ENCODE peak calls at places on chromosomes 2 and 18, in seven cellular contexts. K is AG10803; S is DMS79; P is stimulated activated naive CD8-positive, alpha-beta T cell treated with anti-CD3 and anti-CD28 coated beads, Interleukin-15, Interleukin-2, amounts not matched to agents 100 U/mL and 50 U/mL, for 24 hours; M is cardiac muscle cell; G is HT-29; F is RWPE1. V is an unnamed sample.

GRCh38 chr2:30230479-30230854 is 867 bp upstream of the LBH start:
- DNase-seq in F (no peak), M (peak), S (no peak), K (no peak), P (peak), G (no peak), V (no peak)

GRCh38 chr2:19864369-19864768 is 37.4 kb downstream of the TTC32 start:
- DNase-seq in K (no peak), S (no peak), G (no peak), F (no peak), P (no peak), M (no peak), V (no peak)

GRCh38 chr2:181850914-181851560 is 40.5 kb upstream of the ITPRID2 start:
- DNase-seq in S (no peak), K (no peak), G (no peak), M (no peak), P (no peak), F (no peak), V (no peak)

GRCh38 chr2:160984426-160985077 is 175.7 kb upstream of the TANK start:
- DNase-seq in K (peak), F (no peak), P (no peak), S (no peak), G (no peak), M (peak), V (no peak)

GRCh38 chr2:233049194-233049761 is 10.9 kb upstream of the INPP5D start:
- DNase-seq in K (no peak), M (no peak), P (no peak), S (no peak), F (peak), G (no peak), V (no peak)

GRCh38 chr18:46174317-46175039 is 70.3 kb downstream of the HAUS1 start:
- DNase-seq in K (peak), M (peak), G (peak), S (no peak), P (peak), F (peak), V (peak)

GRCh38 chr2:238158807-238159539 is at the start of gene ERFE:
- DNase-seq in S (no peak), M (peak), K (no peak), G (peak), F (peak), P (peak), V (peak)

GRCh38 chr2:9648821-9649220 is 18.0 kb upstream of the YWHAQ start:
- DNase-seq in S (no peak), G (no peak), K (no peak), M (no peak), P (no peak), F (no peak), V (no peak)

GRCh38 chr18:63290456-63291200 is 28.9 kb downstream of the BCL2 start:
- DNase-seq in M (peak), K (no peak), F (no peak), G (no peak), P (no peak), S (no peak), V (no peak)

GRCh38 chr2:61356958-61357350 is 113.9 kb downstream of the USP34 start:
- DNase-seq in G (no peak), P (no peak), F (no peak), K (peak), S (no peak), M (no peak), V (no peak)

GRCh38 chr2:62199392-62200125 is 3.6 kb downstream of the B3GNT2 start:
- DNase-seq in F (no peak), M (no peak), S (no peak), K (peak), P (no peak), G (no peak), V (no peak)

GRCh38 chr2:138395565-138396306 is 105.8 kb upstream of the SPOPL start:
- DNase-seq in S (no peak), M (no peak), F (peak), P (no peak), G (no peak), K (peak), V (no peak)

GRCh38 chr2:223725494-223725893 is 111.9 kb downstream of the AP1S3 start:
- DNase-seq in K (peak), S (no peak), M (peak), P (no peak), F (peak), G (peak), V (no peak)

GRCh38 chr18:2547477-2548087 is 23.7 kb downstream of the METTL4 start:
- DNase-seq in F (peak), M (peak), S (no peak), K (peak), G (peak), P (no peak), V (peak)

GRCh38 chr18:1292167-1292566 is 387.5 kb downstream of the ADCYAP1 start:
- DNase-seq in K (no peak), P (no peak), M (no peak), G (peak), F (no peak), S (no peak), V (no peak)

GRCh38 chr2:104028066-104028465 is 825.8 kb upstream of the POU3F3 start:
- DNase-seq in P (no peak), S (no peak), M (no peak), G (no peak), K (no peak), F (no peak), V (no peak)

GRCh38 chr2:120849278-120849677 is 113.6 kb downstream of the GLI2 start:
- DNase-seq in S (no peak), M (no peak), F (no peak), K (no peak), G (no peak), P (no peak), V (no peak)

GRCh38 chr2:233326500-233326899 is 18.9 kb downstream of the SAG start:
- DNase-seq in F (no peak), P (no peak), G (no peak), K (no peak), S (no peak), M (no peak), V (no peak)

GRCh38 chr2:72887032-72887835 is at the start of gene SPR:
- DNase-seq in M (peak), G (peak), P (peak), S (peak), F (peak), K (peak), V (peak)

GRCh38 chr2:127106457-127106997 is 427 bp downstream of the BIN1 start:
- DNase-seq in F (no peak), S (no peak), K (no peak), P (peak), G (no peak), M (no peak), V (peak)

GRCh38 chr2:24329700-24330099 is 30.6 kb downstream of the ITSN2 start:
- DNase-seq in G (no peak), K (no peak), M (no peak), P (no peak), F (no peak), S (no peak), V (peak)

GRCh38 chr2:145159676-145160075 is 639.8 kb upstream of the ZEB2 start:
- DNase-seq in S (no peak), M (no peak), K (no peak), F (no peak), G (no peak), P (no peak), V (no peak)

GRCh38 chr2:233115761-233116160 is 55.6 kb downstream of the INPP5D start:
- DNase-seq in M (peak), G (no peak), F (no peak), K (no peak), S (no peak), P (no peak), V (peak)

GRCh38 chr2:190994148-190994547 is 19.8 kb downstream of the STAT1 start:
- DNase-seq in G (no peak), M (no peak), S (no peak), F (no peak), P (no peak), K (no peak), V (no peak)

GRCh38 chr18:62634991-62635630 is 80.2 kb upstream of the PHLPP1 start:
- DNase-seq in G (peak), F (peak), M (no peak), S (no peak), K (no peak), P (no peak), V (no peak)

GRCh38 chr2:30862054-30862651 is 54.9 kb upstream of the CAPN13 start:
- DNase-seq in S (no peak), K (peak), F (peak), G (peak), P (peak), M (peak), V (peak)

GRCh38 chr2:46812381-46813024 is 103.1 kb downstream of the MCFD2 start:
- DNase-seq in F (no peak), G (peak), P (no peak), K (peak), M (no peak), S (no peak), V (no peak)

GRCh38 chr2:112803691-112804521 is 19.6 kb upstream of the IL1A start:
- DNase-seq in S (no peak), F (peak), M (no peak), G (peak), K (peak), P (no peak), V (no peak)

GRCh38 chr2:235048549-235048948 is 96.7 kb downstream of the SH3BP4 start:
- DNase-seq in M (no peak), G (no peak), S (no peak), F (no peak), K (no peak), P (no peak), V (no peak)

GRCh38 chr2:88880441-88880953 is 189.0 kb downstream of the RPIA start:
- DNase-seq in G (peak), S (no peak), M (peak), P (peak), K (peak), F (peak), V (no peak)

GRCh38 chr2:188569441-188569840 is 277.8 kb downstream of the GULP1 start:
- DNase-seq in K (peak), G (no peak), M (no peak), S (no peak), P (no peak), F (no peak), V (no peak)

GRCh38 chr18:11246466-11246865 is 97.1 kb upstream of the PIEZO2 start:
- DNase-seq in F (no peak), S (no peak), G (no peak), K (peak), M (no peak), P (no peak), V (no peak)

GRCh38 chr18:35171315-35171987 is 69.4 kb upstream of the ZNF397 start:
- DNase-seq in S (no peak), M (no peak), P (no peak), G (no peak), K (no peak), F (no peak), V (no peak)

GRCh38 chr2:19802088-19802806 is 99.5 kb downstream of the TTC32 start:
- DNase-seq in K (peak), P (no peak), F (no peak), S (no peak), G (peak), M (no peak), V (no peak)

GRCh38 chr2:109129356-109129920 is 433 bp downstream of the SH3RF3 start:
- DNase-seq in G (no peak), K (peak), F (peak), S (no peak), M (peak), P (no peak), V (no peak)

GRCh38 chr18:61869631-61870030 is 23.2 kb downstream of the RNF152 start:
- DNase-seq in G (no peak), P (no peak), F (no peak), M (no peak), K (peak), S (no peak), V (no peak)

GRCh38 chr2:54366487-54367280 is 89.4 kb upstream of the SPTBN1 start:
- DNase-seq in S (no peak), K (no peak), P (no peak), F (no peak), G (no peak), M (no peak), V (no peak)

GRCh38 chr18:23924813-23925212 is 89.7 kb upstream of the TTC39C start:
- DNase-seq in K (peak), M (no peak), G (no peak), F (no peak), S (no peak), P (no peak), V (no peak)

GRCh38 chr2:201444676-201445441 is 6.4 kb downstream of the TRAK2 start:
- DNase-seq in G (no peak), M (no peak), S (no peak), F (no peak), K (peak), P (no peak), V (no peak)

GRCh38 chr2:236080412-236080811 is 87.8 kb downstream of the GBX2 start:
- DNase-seq in K (no peak), P (no peak), M (no peak), G (no peak), F (no peak), S (no peak), V (no peak)

V was measured in germinal center.